ENCODE peak calls at places on chromosomes 7 and 10, in eight cellular contexts. S is GM23338, X is HCT116, T is Panc1, U is A549, F is SK-N-SH, C is HepG2, R is K562. E is an unnamed sample.

GRCh38 chr7:94605031-94605430 is 50.9 kb downstream of the SGCE start:
- DNase-seq in U (no peak), T (no peak), C (no peak), F (no peak), X (no peak), S (no peak), R (no peak), E (no peak)

GRCh38 chr10:585502-585901 is 104.0 kb downstream of the DIP2C start:
- DNase-seq in S (peak), X (no peak), F (no peak), U (no peak), T (no peak), C (no peak), R (no peak), E (no peak)

GRCh38 chr7:128735433-128735832 is 3.7 kb upstream of the CALU start:
- DNase-seq in F (no peak), X (no peak), R (no peak), C (no peak), S (no peak), U (no peak), T (no peak), E (peak)

GRCh38 chr10:72611783-72612182 is 14.1 kb downstream of the MICU1 start:
- DNase-seq in X (no peak), F (peak), T (no peak), S (no peak), C (no peak), U (no peak), R (no peak), E (no peak)

GRCh38 chr7:56287429-56288138 is 171.4 kb upstream of the NUPR2 start:
- DNase-seq in X (no peak), U (no peak), F (peak), C (no peak), T (no peak), R (no peak), S (no peak), E (no peak)

GRCh38 chr10:65827344-65827743 is 1098.5 kb upstream of the LRRTM3 start:
- DNase-seq in F (no peak), C (no peak), T (no peak), R (no peak), S (peak), X (no peak), U (no peak), E (no peak)

GRCh38 chr7:130940907-130941306 is 206.9 kb upstream of the KLF14 start:
- DNase-seq in T (peak), C (no peak), X (no peak), U (no peak), F (no peak), S (no peak), R (no peak), E (no peak)

GRCh38 chr10:43160067-43160918 is 22.0 kb downstream of the CSGALNACT2 start:
- DNase-seq in S (no peak), T (no peak), C (no peak), F (no peak), U (no peak), R (no peak), X (no peak), E (peak)

GRCh38 chr10:43093423-43094090 is 16.7 kb downstream of the RET start:
- DNase-seq in C (no peak), R (no peak), X (no peak), S (peak), F (peak), U (no peak), T (no peak), E (no peak)

DNA sequence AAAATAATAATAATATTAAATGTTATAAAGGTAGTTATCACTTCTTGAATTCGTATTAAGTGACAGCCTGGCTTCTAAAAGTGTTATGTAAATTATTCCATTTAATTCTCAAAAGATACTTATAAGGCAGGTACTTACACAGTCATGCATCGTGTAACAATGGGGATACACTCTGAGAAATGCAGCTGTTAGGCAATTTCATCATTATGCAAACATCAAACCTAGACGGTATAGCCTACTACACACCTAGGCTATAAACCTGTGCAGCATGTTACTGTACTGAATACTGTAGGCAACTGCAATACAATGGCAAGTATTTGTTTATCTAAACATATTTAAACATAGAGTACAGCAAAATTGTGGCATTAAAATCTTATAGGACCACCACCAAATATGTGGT is 1.5 kb downstream of the IFIT1 start:
- DNase-seq in R (no peak), C (no peak), U (no peak), T (no peak), X (no peak), F (no peak), S (no peak), E (no peak)
- TF ChIP-seq REST in R (no peak), C (no peak), U (no peak), T (no peak), X (no peak), F (no peak), S (no peak), E (no peak)

GRCh38 chr10:5575482-5576153 is 50.9 kb downstream of the CALML3 start:
- DNase-seq in U (no peak), X (no peak), F (no peak), T (no peak), R (no peak), C (no peak), S (no peak), E (no peak)

GRCh38 chr10:5575144-5575481 is 50.4 kb downstream of the CALML3 start:
- DNase-seq in U (no peak), X (no peak), S (no peak), C (no peak), R (no peak), T (no peak), F (no peak), E (no peak)

GRCh38 chr10:5576154-5576748 is 51.5 kb downstream of the CALML3 start:
- DNase-seq in S (no peak), F (no peak), T (no peak), C (no peak), U (no peak), R (no peak), X (no peak), E (no peak)

GRCh38 chr10:5573968-5574641 is 49.3 kb downstream of the CALML3 start:
- DNase-seq in S (no peak), F (peak), C (no peak), X (no peak), U (no peak), R (no peak), T (no peak), E (no peak)

DNA sequence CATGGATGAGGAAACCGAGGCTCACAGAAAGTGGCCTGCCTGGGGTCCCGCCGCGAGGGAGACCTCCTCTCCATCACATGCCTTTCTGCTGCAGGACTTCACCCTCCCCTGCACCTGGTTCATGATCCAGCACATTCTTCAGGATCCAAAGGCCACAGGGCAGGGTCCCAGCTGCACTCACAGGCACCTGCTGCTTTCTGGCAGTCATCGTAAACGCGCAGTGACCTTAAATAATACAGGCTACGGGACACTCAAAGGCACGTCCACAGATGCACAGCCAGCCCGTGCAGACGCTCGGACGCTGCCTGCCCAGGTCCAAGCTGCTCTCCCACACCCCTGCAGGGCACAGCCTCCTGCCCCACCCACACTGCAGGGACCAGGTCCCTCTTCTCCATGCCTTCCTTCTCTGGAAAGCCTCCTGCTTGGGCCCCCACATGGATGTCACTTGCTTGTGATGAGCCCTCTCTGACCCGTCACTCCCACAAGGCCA is 49.9 kb downstream of the CALML3 start:
- DNase-seq in S (no peak), R (no peak), U (no peak), X (no peak), C (no peak), F (no peak), T (no peak), E (no peak)
- H3K27ac ChIP-seq in S (no peak), R (no peak), U (peak), X (no peak), C (no peak), F (no peak), T (no peak), E (no peak)

GRCh38 chr7:79823246-79823951 is 311.2 kb upstream of the GNAI1 start:
- DNase-seq in S (no peak), R (no peak), C (no peak), T (no peak), F (no peak), X (no peak), U (no peak), E (no peak)
- TF ChIP-seq REST in S (no peak), R (no peak), C (no peak), T (no peak), F (no peak), X (no peak), U (no peak), E (no peak)

GRCh38 chr10:122571892-122572291 is 11.3 kb downstream of the DMBT1 start:
- DNase-seq in F (no peak), C (no peak), T (no peak), X (no peak), U (no peak), S (no peak), R (no peak), E (no peak)
- H3K27ac ChIP-seq in F (no peak), C (no peak), T (no peak), X (no peak), U (no peak), S (no peak), R (no peak), E (no peak)

GRCh38 chr10:33263453-33263852 is 71.0 kb downstream of the NRP1 start:
- DNase-seq in F (no peak), T (no peak), R (no peak), C (no peak), S (no peak), X (no peak), U (no peak), E (no peak)

GRCh38 chr10:33267708-33268107 is 66.8 kb downstream of the NRP1 start:
- DNase-seq in T (no peak), U (no peak), F (no peak), R (no peak), S (no peak), C (no peak), X (no peak), E (no peak)

GRCh38 chr10:33262871-33263270 is 71.6 kb downstream of the NRP1 start:
- DNase-seq in F (no peak), U (no peak), R (no peak), T (no peak), X (no peak), S (no peak), C (no peak), E (no peak)

GRCh38 chr10:33260403-33261239 is 73.8 kb downstream of the NRP1 start:
- DNase-seq in C (no peak), X (no peak), S (no peak), T (no peak), R (no peak), F (peak), U (no peak), E (no peak)

DNA sequence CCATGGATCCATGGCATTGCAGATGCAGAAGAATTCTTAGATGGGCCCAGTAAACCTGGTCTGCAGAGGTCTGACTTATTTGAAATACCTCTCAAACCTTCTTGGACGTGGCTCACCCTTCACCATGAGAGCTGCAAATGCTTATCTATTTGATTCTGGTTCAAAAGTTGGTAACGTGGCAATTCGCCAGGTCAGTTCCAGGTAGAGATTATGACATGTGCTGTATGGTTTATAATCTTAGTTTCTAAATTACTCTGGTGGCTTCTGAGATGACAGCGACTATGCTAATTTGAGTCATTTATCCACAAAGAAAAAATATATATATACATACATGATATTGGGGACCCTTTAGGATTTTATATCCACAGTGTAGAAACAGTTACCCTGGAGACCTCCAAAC is 68.8 kb downstream of the NRP1 start:
- DNase-seq in F (no peak), T (no peak), X (no peak), R (no peak), S (no peak), U (no peak), C (no peak), E (no peak)
- TF ChIP-seq REST in F (no peak), T (no peak), X (no peak), R (no peak), S (no peak), U (no peak), C (no peak), E (no peak)

DNA sequence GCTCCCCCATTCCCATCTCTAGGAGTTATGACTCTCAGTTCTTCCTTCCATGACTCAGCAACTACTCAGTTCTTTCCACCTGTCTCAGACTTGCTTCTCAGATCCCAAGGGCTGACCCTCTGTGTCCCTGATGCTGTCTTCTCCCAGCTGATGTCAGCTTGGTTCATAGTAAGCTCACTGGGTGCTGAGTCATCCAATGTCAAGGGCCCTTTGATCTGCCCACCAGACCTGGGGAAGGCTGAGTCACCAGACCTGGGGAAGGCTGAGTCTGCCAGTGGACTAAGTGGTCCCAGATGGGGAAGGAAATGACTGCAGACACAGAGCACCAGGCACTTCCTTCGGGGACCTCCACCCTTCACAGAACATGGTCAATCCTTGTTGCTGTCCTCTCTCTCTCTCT is 76.1 kb upstream of the ZEB1 start:
- DNase-seq in X (peak), C (peak), R (peak), S (no peak), F (peak), T (peak), U (peak), E (peak)
- H3K27ac ChIP-seq in X (no peak), C (no peak), R (no peak), S (no peak), F (peak), T (no peak), U (peak), E (no peak)

DNA sequence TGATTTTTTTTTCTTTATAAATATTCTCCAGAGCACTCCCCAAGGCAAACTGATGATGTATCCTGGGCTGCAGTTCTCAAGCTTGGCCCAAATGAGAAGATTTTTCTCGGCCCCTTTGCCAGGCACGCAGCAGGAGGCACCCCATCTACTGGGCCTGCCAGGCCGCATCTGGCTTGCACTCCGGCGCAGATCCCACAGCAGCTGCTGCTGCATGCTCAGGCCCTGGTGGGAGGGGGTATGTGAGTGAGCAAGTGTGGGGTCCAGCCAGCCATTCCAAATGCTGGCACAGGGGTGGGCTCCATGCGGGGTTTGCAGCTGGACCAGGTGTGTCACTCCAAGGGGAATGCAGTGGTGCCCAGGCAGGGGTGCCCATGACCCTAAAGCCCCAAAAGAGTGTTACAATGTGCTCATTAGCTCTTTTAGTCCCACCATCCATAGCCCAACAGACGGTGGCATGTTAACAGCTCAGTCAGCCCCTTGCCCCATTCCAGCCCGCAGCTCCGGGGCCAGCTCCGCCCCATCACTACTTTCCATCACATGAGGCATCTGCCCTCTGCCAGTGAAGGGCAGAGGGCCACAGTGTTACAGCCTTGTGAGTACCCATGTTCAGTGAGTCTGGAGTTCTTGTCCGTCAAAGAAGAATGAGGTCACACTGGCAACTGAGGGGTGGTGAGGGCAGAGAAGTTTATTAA is 25.9 kb downstream of the OAT start:
- DNase-seq in S (no peak), T (no peak), U (no peak), R (no peak), C (no peak), F (no peak), X (no peak), E (no peak)
- TF ChIP-seq REST in S (no peak), T (no peak), U (no peak), R (no peak), C (no peak), F (no peak), X (no peak), E (no peak)

DNA sequence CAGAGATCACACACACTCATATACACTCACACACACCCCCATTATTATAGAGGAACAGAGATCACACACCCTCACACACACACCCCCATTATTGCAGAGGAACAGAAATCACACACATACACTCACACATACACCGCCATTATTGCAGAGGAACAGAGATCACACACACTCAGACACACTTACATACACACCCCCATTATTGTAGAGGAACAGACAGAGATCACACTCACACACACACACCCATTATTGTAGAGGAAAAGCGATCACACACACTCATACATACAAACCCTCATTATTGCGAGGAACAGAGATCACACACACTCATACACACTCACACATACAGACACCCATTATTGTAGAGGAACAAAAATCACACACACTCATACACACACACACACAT is 239.0 kb downstream of the BUB3 start:
- DNase-seq in R (no peak), T (no peak), U (no peak), X (no peak), F (no peak), C (no peak), S (no peak), E (no peak)
- H3K27ac ChIP-seq in R (no peak), T (no peak), U (no peak), X (no peak), F (no peak), C (no peak), S (no peak), E (no peak)